ENCODE peak calls at places on chromosomes 16 and 17, in five cellular contexts. One of them, this sample, is unnamed.

GRCh38 chr17:34386925-34387550 is 24.0 kb upstream of the CCL1 start:
- DNase-seq in posterior cingulate gyrus: no peak
- DNase-seq in activated gamma-delta T cell treated with Interleukin-2 at 50 U/mL for 16 hours: no peak
- DNase-seq in body of pancreas: no peak
- DNase-seq in iPS-NIHi11: no peak
- DNase-seq in this sample: no peak

GRCh38 chr17:30433514-30433913 is 43.7 kb upstream of the GOSR1 start:
- DNase-seq in posterior cingulate gyrus: no peak
- DNase-seq in activated gamma-delta T cell treated with Interleukin-2 at 50 U/mL for 16 hours: no peak
- DNase-seq in body of pancreas: no peak
- DNase-seq in iPS-NIHi11: peak; percentile 10
- DNase-seq in this sample: no peak

GRCh38 chr17:1413281-1413791 is 13.3 kb upstream of the YWHAE start:
- DNase-seq in posterior cingulate gyrus: no peak
- DNase-seq in activated gamma-delta T cell treated with Interleukin-2 at 50 U/mL for 16 hours: no peak
- DNase-seq in body of pancreas: peak; percentile 89
- DNase-seq in iPS-NIHi11: no peak
- DNase-seq in this sample: peak; percentile 38

GRCh38 chr17:58335061-58335731 is 6.6 kb upstream of the TSPOAP1 start:
- DNase-seq in posterior cingulate gyrus: no peak
- DNase-seq in activated gamma-delta T cell treated with Interleukin-2 at 50 U/mL for 16 hours: no peak
- DNase-seq in body of pancreas: no peak
- DNase-seq in iPS-NIHi11: no peak
- DNase-seq in this sample: no peak

GRCh38 chr17:11871773-11872172 is 125.5 kb downstream of the ZNF18 start:
- DNase-seq in posterior cingulate gyrus: no peak
- DNase-seq in activated gamma-delta T cell treated with Interleukin-2 at 50 U/mL for 16 hours: no peak
- DNase-seq in body of pancreas: no peak
- DNase-seq in iPS-NIHi11: no peak
- DNase-seq in this sample: no peak

GRCh38 chr16:80852261-80852872 is 48.0 kb upstream of the CDYL2 start:
- DNase-seq in posterior cingulate gyrus: no peak
- DNase-seq in activated gamma-delta T cell treated with Interleukin-2 at 50 U/mL for 16 hours: no peak
- DNase-seq in body of pancreas: peak; percentile 22
- DNase-seq in iPS-NIHi11: peak; percentile 44
- DNase-seq in this sample: peak; percentile 34

GRCh38 chr17:67116045-67116575 is 71.8 kb downstream of the CACNG1 start:
- DNase-seq in posterior cingulate gyrus: no peak
- DNase-seq in activated gamma-delta T cell treated with Interleukin-2 at 50 U/mL for 16 hours: no peak
- DNase-seq in body of pancreas: no peak
- DNase-seq in iPS-NIHi11: no peak
- DNase-seq in this sample: no peak

GRCh38 chr16:21300309-21301167 is 22.4 kb upstream of the CRYM start:
- DNase-seq in posterior cingulate gyrus: peak; percentile 79
- DNase-seq in activated gamma-delta T cell treated with Interleukin-2 at 50 U/mL for 16 hours: no peak
- DNase-seq in body of pancreas: peak; percentile 97
- DNase-seq in iPS-NIHi11: peak; percentile 94
- DNase-seq in this sample: peak; percentile 100

GRCh38 chr17:39800540-39800939 is 62.8 kb downstream of the GRB7 start:
- DNase-seq in posterior cingulate gyrus: no peak
- DNase-seq in activated gamma-delta T cell treated with Interleukin-2 at 50 U/mL for 16 hours: peak; percentile 50
- DNase-seq in body of pancreas: no peak
- DNase-seq in iPS-NIHi11: peak; percentile 38
- DNase-seq in this sample: no peak

GRCh38 chr17:79842656-79843474 is 3.6 kb upstream of the CBX4 start:
- DNase-seq in posterior cingulate gyrus: no peak
- DNase-seq in activated gamma-delta T cell treated with Interleukin-2 at 50 U/mL for 16 hours: no peak
- DNase-seq in body of pancreas: peak; percentile 17
- DNase-seq in iPS-NIHi11: no peak
- DNase-seq in this sample: peak; percentile 29

GRCh38 chr17:65556910-65557348 is 4.5 kb downstream of the AXIN2 start:
- DNase-seq in posterior cingulate gyrus: no peak
- DNase-seq in activated gamma-delta T cell treated with Interleukin-2 at 50 U/mL for 16 hours: no peak
- DNase-seq in body of pancreas: no peak
- DNase-seq in iPS-NIHi11: no peak
- DNase-seq in this sample: no peak

GRCh38 chr17:45294506-45294905 is 22.3 kb downstream of the MAP3K14 start:
- DNase-seq in posterior cingulate gyrus: no peak
- DNase-seq in activated gamma-delta T cell treated with Interleukin-2 at 50 U/mL for 16 hours: no peak
- DNase-seq in body of pancreas: peak; percentile 78
- DNase-seq in iPS-NIHi11: no peak
- DNase-seq in this sample: no peak

GRCh38 chr16:29730649-29731048 is 15.1 kb downstream of the C16orf54 start:
- DNase-seq in posterior cingulate gyrus: no peak
- DNase-seq in activated gamma-delta T cell treated with Interleukin-2 at 50 U/mL for 16 hours: no peak
- DNase-seq in body of pancreas: no peak
- DNase-seq in iPS-NIHi11: no peak
- DNase-seq in this sample: no peak

GRCh38 chr17:50364715-50365114 is 8.3 kb downstream of the MRPL27 start:
- DNase-seq in posterior cingulate gyrus: no peak
- DNase-seq in activated gamma-delta T cell treated with Interleukin-2 at 50 U/mL for 16 hours: no peak
- DNase-seq in body of pancreas: no peak
- DNase-seq in iPS-NIHi11: peak; percentile 62
- DNase-seq in this sample: no peak

GRCh38 chr16:8946544-8946943 is 17.2 kb downstream of the USP7 start:
- DNase-seq in posterior cingulate gyrus: no peak
- DNase-seq in activated gamma-delta T cell treated with Interleukin-2 at 50 U/mL for 16 hours: no peak
- DNase-seq in body of pancreas: peak; percentile 38
- DNase-seq in iPS-NIHi11: no peak
- DNase-seq in this sample: peak; percentile 73

GRCh38 chr16:3988824-3989223 is 108.3 kb upstream of the CREBBP start:
- DNase-seq in posterior cingulate gyrus: no peak
- DNase-seq in activated gamma-delta T cell treated with Interleukin-2 at 50 U/mL for 16 hours: no peak
- DNase-seq in body of pancreas: no peak
- DNase-seq in iPS-NIHi11: no peak
- DNase-seq in this sample: no peak

GRCh38 chr16:87931504-87931903 is 4.8 kb downstream of the CA5A start:
- DNase-seq in posterior cingulate gyrus: no peak
- DNase-seq in activated gamma-delta T cell treated with Interleukin-2 at 50 U/mL for 16 hours: no peak
- DNase-seq in body of pancreas: no peak
- DNase-seq in iPS-NIHi11: no peak
- DNase-seq in this sample: no peak

This sample was measured in colonic mucosa.